ENCODE peak calls at places on chromosomes 2 and 18, in six cellular contexts. One of them, this sample, is unnamed. For H3K4me1, the result is how much of the 10 kb centered on the place peaks cover.

GRCh38 chr2:159650574-159650973 is 34.2 kb upstream of the BAZ2B start:
- DNase-seq in neuronal stem cell: no peak
- DNase-seq in spleen: no peak
- DNase-seq in left ventricle myocardium inferior: no peak
- DNase-seq in tibial artery: no peak
- DNase-seq in H1: no peak
- DNase-seq in this sample: no peak

GRCh38 chr2:159908623-159909022 is 110.6 kb upstream of the CD302 start:
- DNase-seq in neuronal stem cell: no peak
- DNase-seq in spleen: no peak
- DNase-seq in left ventricle myocardium inferior: no peak
- DNase-seq in tibial artery: no peak
- DNase-seq in H1: no peak
- DNase-seq in this sample: no peak

GRCh38 chr2:165402142-165402541 is 67.4 kb upstream of the CSRNP3 start:
- DNase-seq in neuronal stem cell: no peak
- DNase-seq in spleen: no peak
- DNase-seq in left ventricle myocardium inferior: no peak
- DNase-seq in tibial artery: no peak
- DNase-seq in H1: no peak
- DNase-seq in this sample: no peak

GRCh38 chr2:69660637-69661036 is 17.1 kb upstream of the AAK1 start:
- DNase-seq in neuronal stem cell: no peak
- DNase-seq in spleen: no peak
- DNase-seq in left ventricle myocardium inferior: no peak
- DNase-seq in tibial artery: no peak
- DNase-seq in H1: no peak
- DNase-seq in this sample: no peak

GRCh38 chr18:9619990-9620389 is 5.6 kb upstream of the PPP4R1 start:
- DNase-seq in neuronal stem cell: no peak
- DNase-seq in spleen: peak
- DNase-seq in left ventricle myocardium inferior: no peak
- DNase-seq in tibial artery: no peak
- DNase-seq in H1: no peak
- DNase-seq in this sample: no peak

GRCh38 chr2:30233142-30233961 is 2.0 kb downstream of the LBH start:
- DNase-seq in neuronal stem cell: no peak
- DNase-seq in spleen: peak
- DNase-seq in left ventricle myocardium inferior: no peak
- DNase-seq in tibial artery: no peak
- DNase-seq in H1: no peak
- DNase-seq in this sample: no peak

GRCh38 chr18:32848836-32849235 is 76.0 kb upstream of the KLHL14 start:
- DNase-seq in neuronal stem cell: no peak
- DNase-seq in spleen: no peak
- DNase-seq in left ventricle myocardium inferior: no peak
- DNase-seq in tibial artery: no peak
- DNase-seq in H1: no peak
- DNase-seq in this sample: no peak

GRCh38 chr2:42984081-42984480 is 191.7 kb upstream of the HAAO start:
- DNase-seq in neuronal stem cell: peak
- DNase-seq in spleen: peak
- DNase-seq in left ventricle myocardium inferior: no peak
- DNase-seq in tibial artery: no peak
- DNase-seq in H1: no peak
- DNase-seq in this sample: no peak

GRCh38 chr2:167783266-167784070 is 463.9 kb downstream of the STK39 start:
- DNase-seq in neuronal stem cell: no peak
- DNase-seq in spleen: no peak
- DNase-seq in left ventricle myocardium inferior: no peak
- DNase-seq in tibial artery: no peak
- DNase-seq in H1: no peak
- DNase-seq in this sample: no peak

GRCh38 chr2:216195565-216195978 is 86.4 kb downstream of the XRCC5 start:
- DNase-seq in neuronal stem cell: no peak
- DNase-seq in spleen: no peak
- DNase-seq in left ventricle myocardium inferior: no peak
- DNase-seq in tibial artery: no peak
- DNase-seq in H1: no peak
- DNase-seq in this sample: no peak

GRCh38 chr18:57786038-57786437 is 17.1 kb downstream of the ATP8B1 start:
- DNase-seq in neuronal stem cell: no peak
- DNase-seq in spleen: no peak
- DNase-seq in left ventricle myocardium inferior: no peak
- DNase-seq in tibial artery: no peak
- DNase-seq in H1: no peak
- DNase-seq in this sample: no peak

GRCh38 chr2:37189452-37190153 is 1.1 kb upstream of the SULT6B1 start:
- DNase-seq in neuronal stem cell: no peak
- DNase-seq in spleen: no peak
- DNase-seq in left ventricle myocardium inferior: no peak
- DNase-seq in tibial artery: no peak
- DNase-seq in H1: peak
- DNase-seq in this sample: peak

GRCh38 chr2:75290600-75291140 is 91.3 kb upstream of the TACR1 start:
- DNase-seq in neuronal stem cell: no peak
- DNase-seq in spleen: no peak
- DNase-seq in left ventricle myocardium inferior: no peak
- DNase-seq in tibial artery: no peak
- DNase-seq in H1: no peak
- DNase-seq in this sample: no peak

GRCh38 chr2:4047961-4048891 is 344.9 kb downstream of the DCDC2C start:
- DNase-seq in neuronal stem cell: no peak
- DNase-seq in spleen: no peak
- DNase-seq in left ventricle myocardium inferior: no peak
- DNase-seq in tibial artery: no peak
- DNase-seq in H1: no peak
- DNase-seq in this sample: no peak

GRCh38 chr2:96536445-96537065 is at the start of gene ARID5A:
- DNase-seq in neuronal stem cell: peak
- DNase-seq in spleen: peak
- DNase-seq in left ventricle myocardium inferior: peak
- DNase-seq in tibial artery: peak
- DNase-seq in H1: peak
- DNase-seq in this sample: peak

GRCh38 chr2:46036929-46037328 is 260.3 kb upstream of the EPAS1 start:
- DNase-seq in neuronal stem cell: no peak
- DNase-seq in spleen: no peak
- DNase-seq in left ventricle myocardium inferior: no peak
- DNase-seq in tibial artery: no peak
- DNase-seq in H1: no peak
- DNase-seq in this sample: no peak

GRCh38 chr2:79511320-79511951 is 1.4 kb upstream of the CTNNA2 start:
- DNase-seq in neuronal stem cell: peak
- DNase-seq in spleen: no peak
- DNase-seq in left ventricle myocardium inferior: no peak
- DNase-seq in tibial artery: no peak
- DNase-seq in H1: peak
- DNase-seq in this sample: peak

GRCh38 chr2:163877316-163877715 is 141.5 kb upstream of the FIGN start:
- DNase-seq in neuronal stem cell: no peak
- DNase-seq in spleen: no peak
- DNase-seq in left ventricle myocardium inferior: no peak
- DNase-seq in tibial artery: no peak
- DNase-seq in H1: no peak
- DNase-seq in this sample: no peak

GRCh38 chr18:62458346-62458745 is 64.5 kb upstream of the ZCCHC2 start:
- DNase-seq in neuronal stem cell: no peak
- DNase-seq in spleen: no peak
- DNase-seq in left ventricle myocardium inferior: no peak
- DNase-seq in tibial artery: no peak
- DNase-seq in H1: no peak
- DNase-seq in this sample: no peak

GRCh38 chr18:46338213-46338612 is 234.0 kb downstream of the HAUS1 start:
- DNase-seq in neuronal stem cell: no peak
- DNase-seq in spleen: peak
- DNase-seq in left ventricle myocardium inferior: no peak
- DNase-seq in tibial artery: no peak
- DNase-seq in H1: no peak
- DNase-seq in this sample: no peak
- H3K4me3 ChIP-seq in neuronal stem cell: no peak
- H3K4me3 ChIP-seq in spleen: no peak
- H3K4me3 ChIP-seq in left ventricle myocardium inferior: no peak
- H3K4me3 ChIP-seq in tibial artery: no peak
- H3K4me3 ChIP-seq in H1: no peak
- H3K4me3 ChIP-seq in this sample: no peak

GRCh38 chr2:236988690-236989639 is 96.7 kb upstream of the COPS8 start:
- DNase-seq in neuronal stem cell: no peak
- DNase-seq in spleen: peak
- DNase-seq in left ventricle myocardium inferior: peak
- DNase-seq in tibial artery: peak
- DNase-seq in H1: no peak
- DNase-seq in this sample: peak

GRCh38 chr2:236984046-236984445 is 101.6 kb upstream of the COPS8 start:
- DNase-seq in neuronal stem cell: no peak
- DNase-seq in spleen: no peak
- DNase-seq in left ventricle myocardium inferior: no peak
- DNase-seq in tibial artery: no peak
- DNase-seq in H1: no peak
- DNase-seq in this sample: no peak

GRCh38 chr2:236985940-236986339 is 99.7 kb upstream of the COPS8 start:
- DNase-seq in neuronal stem cell: no peak
- DNase-seq in spleen: no peak
- DNase-seq in left ventricle myocardium inferior: no peak
- DNase-seq in tibial artery: no peak
- DNase-seq in H1: no peak
- DNase-seq in this sample: no peak

GRCh38 chr2:236988216-236988615 is 97.5 kb upstream of the COPS8 start:
- DNase-seq in neuronal stem cell: no peak
- DNase-seq in spleen: no peak
- DNase-seq in left ventricle myocardium inferior: no peak
- DNase-seq in tibial artery: no peak
- DNase-seq in H1: no peak
- DNase-seq in this sample: no peak

GRCh38 chr2:236986524-236987330 is 99.0 kb upstream of the COPS8 start:
- DNase-seq in neuronal stem cell: no peak
- DNase-seq in spleen: no peak
- DNase-seq in left ventricle myocardium inferior: no peak
- DNase-seq in tibial artery: no peak
- DNase-seq in H1: no peak
- DNase-seq in this sample: no peak
- H3K4me1 ChIP-seq in neuronal stem cell: under half
- H3K4me1 ChIP-seq in spleen: under half
- H3K4me1 ChIP-seq in left ventricle myocardium inferior: under half
- H3K4me1 ChIP-seq in tibial artery: under half
- H3K4me1 ChIP-seq in H1: under half
- H3K4me1 ChIP-seq in this sample: under half

GRCh38 chr18:48943333-48943732 is 7.4 kb downstream of the SMAD7 start:
- DNase-seq in neuronal stem cell: no peak
- DNase-seq in spleen: peak
- DNase-seq in left ventricle myocardium inferior: no peak
- DNase-seq in tibial artery: no peak
- DNase-seq in H1: no peak
- DNase-seq in this sample: no peak

GRCh38 chr18:48942086-48942485 is 8.7 kb downstream of the SMAD7 start:
- DNase-seq in neuronal stem cell: no peak
- DNase-seq in spleen: no peak
- DNase-seq in left ventricle myocardium inferior: no peak
- DNase-seq in tibial artery: no peak
- DNase-seq in H1: no peak
- DNase-seq in this sample: no peak

GRCh38 chr18:48942554-48943261 is 8.1 kb downstream of the SMAD7 start:
- DNase-seq in neuronal stem cell: no peak
- DNase-seq in spleen: no peak
- DNase-seq in left ventricle myocardium inferior: no peak
- DNase-seq in tibial artery: no peak
- DNase-seq in H1: no peak
- DNase-seq in this sample: no peak

GRCh38 chr18:48944634-48945033 is 6.1 kb downstream of the SMAD7 start:
- DNase-seq in neuronal stem cell: no peak
- DNase-seq in spleen: no peak
- DNase-seq in left ventricle myocardium inferior: no peak
- DNase-seq in tibial artery: no peak
- DNase-seq in H1: no peak
- DNase-seq in this sample: no peak

DNA sequence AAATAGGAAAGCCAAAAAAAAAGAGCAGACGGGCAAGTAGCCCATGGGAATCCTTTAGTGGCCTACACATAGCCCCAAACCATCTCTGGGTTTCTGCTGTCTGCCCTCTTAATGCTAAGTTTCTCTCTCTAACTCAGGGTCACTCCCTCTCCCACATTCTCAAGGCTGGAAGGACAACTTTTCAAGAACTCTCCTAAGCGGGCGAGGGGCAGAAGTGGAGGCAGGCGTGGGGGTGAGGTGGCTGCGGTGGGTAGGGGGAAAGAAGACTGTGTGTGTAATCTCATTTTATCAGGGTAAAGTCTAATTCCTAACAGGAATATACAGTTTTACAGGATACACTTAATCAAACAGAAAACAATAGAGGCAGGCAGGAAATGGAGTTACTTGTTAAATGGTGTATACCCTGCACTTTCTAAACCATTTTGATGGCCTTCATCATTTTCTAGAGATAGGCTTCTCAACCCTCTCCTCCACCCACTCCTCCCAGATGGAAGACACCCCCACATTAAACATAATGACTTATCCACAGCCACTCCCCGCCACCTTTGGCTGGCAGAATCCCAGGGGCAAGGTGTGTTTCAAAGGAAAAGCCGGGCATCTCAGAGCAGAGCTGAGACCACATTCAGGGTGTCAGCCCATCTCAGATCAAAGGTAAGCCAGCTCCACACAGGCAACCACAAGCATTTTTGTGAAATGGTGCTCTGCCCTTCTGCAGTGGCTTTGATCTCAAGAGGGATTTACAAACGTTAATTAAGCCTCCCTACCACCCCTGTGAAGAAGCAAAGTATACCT is 6.8 kb downstream of the SMAD7 start:
- DNase-seq in neuronal stem cell: no peak
- DNase-seq in spleen: no peak
- DNase-seq in left ventricle myocardium inferior: no peak
- DNase-seq in tibial artery: no peak
- DNase-seq in H1: no peak
- DNase-seq in this sample: no peak
- H3K4me3 ChIP-seq in neuronal stem cell: no peak
- H3K4me3 ChIP-seq in spleen: peak
- H3K4me3 ChIP-seq in left ventricle myocardium inferior: peak
- H3K4me3 ChIP-seq in tibial artery: peak
- H3K4me3 ChIP-seq in H1: no peak
- H3K4me3 ChIP-seq in this sample: no peak

GRCh38 chr2:203805485-203805838 is 62.1 kb upstream of the CTLA4 start:
- DNase-seq in neuronal stem cell: no peak
- DNase-seq in spleen: no peak
- DNase-seq in left ventricle myocardium inferior: no peak
- DNase-seq in tibial artery: no peak
- DNase-seq in H1: no peak
- DNase-seq in this sample: no peak

GRCh38 chr2:203802277-203803045 is 65.1 kb upstream of the CTLA4 start:
- DNase-seq in neuronal stem cell: no peak
- DNase-seq in spleen: no peak
- DNase-seq in left ventricle myocardium inferior: no peak
- DNase-seq in tibial artery: no peak
- DNase-seq in H1: no peak
- DNase-seq in this sample: no peak

GRCh38 chr2:203803046-203803429 is 64.5 kb upstream of the CTLA4 start:
- DNase-seq in neuronal stem cell: no peak
- DNase-seq in spleen: no peak
- DNase-seq in left ventricle myocardium inferior: no peak
- DNase-seq in tibial artery: no peak
- DNase-seq in H1: no peak
- DNase-seq in this sample: no peak

GRCh38 chr2:203804766-203805484 is 62.6 kb upstream of the CTLA4 start:
- DNase-seq in neuronal stem cell: no peak
- DNase-seq in spleen: no peak
- DNase-seq in left ventricle myocardium inferior: no peak
- DNase-seq in tibial artery: no peak
- DNase-seq in H1: no peak
- DNase-seq in this sample: no peak

GRCh38 chr2:203804070-203804469 is 63.5 kb upstream of the CTLA4 start:
- DNase-seq in neuronal stem cell: no peak
- DNase-seq in spleen: no peak
- DNase-seq in left ventricle myocardium inferior: no peak
- DNase-seq in tibial artery: peak
- DNase-seq in H1: no peak
- DNase-seq in this sample: no peak
- H3K4me1 ChIP-seq in neuronal stem cell: under half
- H3K4me1 ChIP-seq in spleen: under half
- H3K4me1 ChIP-seq in left ventricle myocardium inferior: under half
- H3K4me1 ChIP-seq in tibial artery: under half
- H3K4me1 ChIP-seq in H1: under half
- H3K4me1 ChIP-seq in this sample: under half

This sample was measured in testis.